ENCODE peak calls at places on chromosomes 2 and 18, in five cellular contexts. D, P, W, Z and X are unnamed samples.

GRCh38 chr2:222903234-222904220 is 42.7 kb downstream of the ACSL3 start:
- DNase-seq in D (peak), P (no peak), W (no peak), Z (no peak), X (peak)

GRCh38 chr2:152200562-152201465 is 25.3 kb upstream of the STAM2 start:
- DNase-seq in D (peak), P (peak), W (no peak), Z (peak), X (no peak)

GRCh38 chr2:67340118-67341011 is 56.8 kb upstream of the ETAA1 start:
- DNase-seq in D (no peak), P (no peak), W (no peak), Z (no peak), X (no peak)

GRCh38 chr2:73841912-73842738 is 13.4 kb downstream of the STAMBP start:
- DNase-seq in D (no peak), P (no peak), W (no peak), Z (no peak), X (no peak)

GRCh38 chr2:9332136-9332852 is 91.0 kb downstream of the ITGB1BP1 start:
- DNase-seq in D (no peak), P (no peak), W (no peak), Z (no peak), X (no peak)

GRCh38 chr18:61992923-61993322 is 100.1 kb upstream of the RNF152 start:
- DNase-seq in D (peak), P (no peak), W (no peak), Z (no peak), X (no peak)

GRCh38 chr2:167198009-167198408 is 309.7 kb downstream of the XIRP2 start:
- DNase-seq in D (no peak), P (no peak), W (no peak), Z (no peak), X (no peak)

GRCh38 chr2:215486973-215487372 is 51.1 kb upstream of the FN1 start:
- DNase-seq in D (no peak), P (no peak), W (no peak), Z (no peak), X (no peak)

GRCh38 chr2:11357428-11357972 is 13.1 kb upstream of the ROCK2 start:
- DNase-seq in D (no peak), P (no peak), W (no peak), Z (no peak), X (no peak)

GRCh38 chr2:37146062-37146461 is 10.7 kb downstream of the EIF2AK2 start:
- DNase-seq in D (no peak), P (no peak), W (no peak), Z (no peak), X (no peak)

GRCh38 chr2:85779641-85780315 is 26.0 kb downstream of the ATOH8 start:
- DNase-seq in D (no peak), P (no peak), W (no peak), Z (peak), X (no peak)

GRCh38 chr18:49662506-49662905 is 100.6 kb downstream of the LIPG start:
- DNase-seq in D (no peak), P (no peak), W (no peak), Z (no peak), X (no peak)

GRCh38 chr2:151575338-151575737 is 158.9 kb downstream of the NEB start:
- DNase-seq in D (no peak), P (no peak), W (no peak), Z (no peak), X (no peak)

GRCh38 chr2:208406474-208407451 is at the start of gene PTH2R:
- DNase-seq in D (peak), P (no peak), W (no peak), Z (no peak), X (peak)

GRCh38 chr18:9055185-9055584 is 47.3 kb upstream of the NDUFV2 start:
- DNase-seq in D (peak), P (no peak), W (no peak), Z (no peak), X (no peak)

GRCh38 chr2:74516070-74516633 is 1.9 kb downstream of the TLX2 start:
- DNase-seq in D (peak), P (peak), W (peak), Z (no peak), X (no peak)

GRCh38 chr2:13682878-13683277 is 949.6 kb upstream of the LRATD1 start:
- DNase-seq in D (peak), P (no peak), W (no peak), Z (no peak), X (no peak)

GRCh38 chr2:42980764-42981416 is 188.5 kb upstream of the HAAO start:
- DNase-seq in D (no peak), P (no peak), W (no peak), Z (no peak), X (no peak)

GRCh38 chr2:61988462-61989366 is 83.2 kb downstream of the COMMD1 start:
- DNase-seq in D (peak), P (no peak), W (no peak), Z (no peak), X (no peak)

GRCh38 chr18:46894124-46894523 is 23.2 kb downstream of the PIAS2 start:
- DNase-seq in D (no peak), P (no peak), W (no peak), Z (no peak), X (no peak)

GRCh38 chr18:44761812-44762211 is 81.1 kb downstream of the SETBP1 start:
- DNase-seq in D (no peak), P (no peak), W (no peak), Z (no peak), X (no peak)

GRCh38 chr2:224691563-224691962 is 24.6 kb downstream of the CCDC195 start:
- DNase-seq in D (no peak), P (no peak), W (no peak), Z (no peak), X (no peak)

GRCh38 chr2:65370387-65371093 is 61.9 kb downstream of the SPRED2 start:
- DNase-seq in D (no peak), P (no peak), W (no peak), Z (no peak), X (no peak)

GRCh38 chr2:165718811-165719210 is 75.2 kb downstream of the GALNT3 start:
- DNase-seq in D (no peak), P (no peak), W (no peak), Z (no peak), X (peak)

GRCh38 chr2:53438056-53438455 is 329.5 kb upstream of the CHAC2 start:
- DNase-seq in D (no peak), P (no peak), W (no peak), Z (no peak), X (no peak)

GRCh38 chr18:10863026-10863425 is 286.3 kb downstream of the PIEZO2 start:
- DNase-seq in D (peak), P (no peak), W (no peak), Z (no peak), X (no peak)

GRCh38 chr2:119647440-119648169 is 31.4 kb upstream of the TMEM177 start:
- DNase-seq in D (peak), P (no peak), W (no peak), Z (peak), X (no peak)

GRCh38 chr2:222946700-222947278 is 86.0 kb downstream of the ACSL3 start:
- DNase-seq in D (no peak), P (no peak), W (no peak), Z (no peak), X (no peak)